ENCODE peak calls at places on chromosomes 2 and 18, in six cellular contexts. One of them, this sample, is unnamed. For H3K9me3, the result is how much of the 10 kb centered on the place peaks cover.

GRCh38 chr2:97354576-97354975 is 235.1 kb downstream of the ANKRD36B start:
- DNase-seq in thyroid gland: no peak
- DNase-seq in Panc1: no peak
- DNase-seq in neuronal stem cell: no peak
- DNase-seq in neural progenitor cell: no peak
- DNase-seq in upper lobe of left lung: no peak
- DNase-seq in this sample: no peak

GRCh38 chr2:225995788-225996476 is 596.4 kb downstream of the NYAP2 start:
- DNase-seq in neural progenitor cell: no peak
- DNase-seq in Panc1: no peak
- DNase-seq in thyroid gland: no peak
- DNase-seq in upper lobe of left lung: no peak
- DNase-seq in neuronal stem cell: no peak
- DNase-seq in this sample: no peak

GRCh38 chr2:98913916-98914712 is 21.9 kb downstream of the CRACDL start:
- DNase-seq in neural progenitor cell: no peak
- DNase-seq in Panc1: no peak
- DNase-seq in upper lobe of left lung: peak
- DNase-seq in thyroid gland: peak
- DNase-seq in neuronal stem cell: no peak
- DNase-seq in this sample: no peak

GRCh38 chr2:168716839-168717238 is 85.6 kb upstream of the NOSTRIN start:
- DNase-seq in upper lobe of left lung: no peak
- DNase-seq in neural progenitor cell: no peak
- DNase-seq in thyroid gland: no peak
- DNase-seq in neuronal stem cell: no peak
- DNase-seq in Panc1: no peak
- DNase-seq in this sample: no peak

GRCh38 chr2:47029737-47030524 is 114.3 kb upstream of the MCFD2 start:
- DNase-seq in thyroid gland: no peak
- DNase-seq in neuronal stem cell: no peak
- DNase-seq in Panc1: no peak
- DNase-seq in neural progenitor cell: no peak
- DNase-seq in upper lobe of left lung: no peak
- DNase-seq in this sample: no peak

GRCh38 chr2:239151201-239152131 is 249.4 kb downstream of the HDAC4 start:
- DNase-seq in upper lobe of left lung: peak
- DNase-seq in thyroid gland: no peak
- DNase-seq in Panc1: no peak
- DNase-seq in neuronal stem cell: no peak
- DNase-seq in neural progenitor cell: no peak
- DNase-seq in this sample: no peak

GRCh38 chr2:207148025-207148424 is 17.7 kb downstream of the KLF7 start:
- DNase-seq in Panc1: no peak
- DNase-seq in upper lobe of left lung: no peak
- DNase-seq in neural progenitor cell: no peak
- DNase-seq in thyroid gland: no peak
- DNase-seq in neuronal stem cell: no peak
- DNase-seq in this sample: no peak

GRCh38 chr2:25537526-25537925 is 135.9 kb downstream of the DTNB start:
- DNase-seq in neural progenitor cell: no peak
- DNase-seq in neuronal stem cell: no peak
- DNase-seq in Panc1: no peak
- DNase-seq in thyroid gland: no peak
- DNase-seq in upper lobe of left lung: no peak
- DNase-seq in this sample: no peak

GRCh38 chr2:132593171-132593570 is 76.8 kb downstream of the LYPD1 start:
- DNase-seq in Panc1: no peak
- DNase-seq in neural progenitor cell: no peak
- DNase-seq in neuronal stem cell: no peak
- DNase-seq in thyroid gland: no peak
- DNase-seq in upper lobe of left lung: no peak
- DNase-seq in this sample: no peak

GRCh38 chr2:218861645-218862318 is 2.2 kb downstream of the WNT6 start:
- DNase-seq in neuronal stem cell: no peak
- DNase-seq in thyroid gland: no peak
- DNase-seq in Panc1: no peak
- DNase-seq in upper lobe of left lung: peak
- DNase-seq in neural progenitor cell: no peak
- DNase-seq in this sample: no peak

GRCh38 chr2:99974275-99974674 is 168.1 kb downstream of the AFF3 start:
- DNase-seq in neuronal stem cell: peak
- DNase-seq in neural progenitor cell: peak
- DNase-seq in upper lobe of left lung: no peak
- DNase-seq in thyroid gland: no peak
- DNase-seq in Panc1: no peak
- DNase-seq in this sample: no peak

GRCh38 chr2:168290391-168290790 is 43.0 kb upstream of the STK39 start:
- DNase-seq in upper lobe of left lung: no peak
- DNase-seq in neuronal stem cell: no peak
- DNase-seq in neural progenitor cell: no peak
- DNase-seq in Panc1: no peak
- DNase-seq in thyroid gland: no peak
- DNase-seq in this sample: no peak

GRCh38 chr18:78160961-78161656 is 818.5 kb upstream of the SALL3 start:
- DNase-seq in upper lobe of left lung: no peak
- DNase-seq in neuronal stem cell: no peak
- DNase-seq in Panc1: no peak
- DNase-seq in neural progenitor cell: no peak
- DNase-seq in thyroid gland: no peak
- DNase-seq in this sample: no peak

GRCh38 chr18:49565656-49566055 is 3.8 kb downstream of the LIPG start:
- DNase-seq in neural progenitor cell: peak
- DNase-seq in neuronal stem cell: no peak
- DNase-seq in upper lobe of left lung: peak
- DNase-seq in Panc1: no peak
- DNase-seq in thyroid gland: peak
- DNase-seq in this sample: no peak

GRCh38 chr2:241893265-241893664 is 23.7 kb downstream of the RTP5 start:
- DNase-seq in neuronal stem cell: no peak
- DNase-seq in thyroid gland: no peak
- DNase-seq in Panc1: no peak
- DNase-seq in neural progenitor cell: no peak
- DNase-seq in upper lobe of left lung: no peak
- DNase-seq in this sample: no peak

GRCh38 chr2:96802281-96802595 is 13.8 kb upstream of the CNNM3 start:
- DNase-seq in upper lobe of left lung: no peak
- DNase-seq in thyroid gland: no peak
- DNase-seq in neural progenitor cell: no peak
- DNase-seq in Panc1: no peak
- DNase-seq in neuronal stem cell: no peak
- DNase-seq in this sample: peak

GRCh38 chr2:27715318-27716165 is 51.9 kb downstream of the SLC4A1AP start:
- DNase-seq in neuronal stem cell: no peak
- DNase-seq in Panc1: no peak
- DNase-seq in thyroid gland: peak
- DNase-seq in neural progenitor cell: peak
- DNase-seq in upper lobe of left lung: no peak
- DNase-seq in this sample: peak

GRCh38 chr2:14626873-14627272 is 5.6 kb upstream of the LRATD1 start:
- DNase-seq in Panc1: no peak
- DNase-seq in neural progenitor cell: no peak
- DNase-seq in thyroid gland: peak
- DNase-seq in upper lobe of left lung: peak
- DNase-seq in neuronal stem cell: no peak
- DNase-seq in this sample: no peak

GRCh38 chr2:28293416-28293815 is 99.2 kb upstream of the FOSL2 start:
- DNase-seq in thyroid gland: no peak
- DNase-seq in Panc1: no peak
- DNase-seq in neural progenitor cell: peak
- DNase-seq in upper lobe of left lung: no peak
- DNase-seq in neuronal stem cell: no peak
- DNase-seq in this sample: no peak

GRCh38 chr2:45007356-45007755 is 1.9 kb downstream of the SIX2 start:
- DNase-seq in upper lobe of left lung: no peak
- DNase-seq in Panc1: no peak
- DNase-seq in neural progenitor cell: no peak
- DNase-seq in neuronal stem cell: no peak
- DNase-seq in thyroid gland: no peak
- DNase-seq in this sample: no peak

GRCh38 chr2:173708757-173709156 is 256.4 kb downstream of the SP3 start:
- DNase-seq in neuronal stem cell: no peak
- DNase-seq in thyroid gland: no peak
- DNase-seq in neural progenitor cell: no peak
- DNase-seq in upper lobe of left lung: no peak
- DNase-seq in Panc1: no peak
- DNase-seq in this sample: no peak

GRCh38 chr2:176817061-176817565 is 395.5 kb upstream of the HNRNPA3 start:
- DNase-seq in neuronal stem cell: no peak
- DNase-seq in thyroid gland: no peak
- DNase-seq in Panc1: no peak
- DNase-seq in upper lobe of left lung: no peak
- DNase-seq in neural progenitor cell: peak
- DNase-seq in this sample: no peak

GRCh38 chr2:12064153-12064552 is 317.7 kb downstream of the LPIN1 start:
- DNase-seq in thyroid gland: no peak
- DNase-seq in upper lobe of left lung: no peak
- DNase-seq in neural progenitor cell: no peak
- DNase-seq in Panc1: no peak
- DNase-seq in neuronal stem cell: no peak
- DNase-seq in this sample: no peak

GRCh38 chr2:169683054-169683424 is 11.2 kb downstream of the CFAP210 start:
- DNase-seq in neuronal stem cell: no peak
- DNase-seq in neural progenitor cell: no peak
- DNase-seq in thyroid gland: no peak
- DNase-seq in Panc1: no peak
- DNase-seq in upper lobe of left lung: no peak
- DNase-seq in this sample: no peak

GRCh38 chr2:169999041-169999440 is 171.8 kb downstream of the UBR3 start:
- DNase-seq in neuronal stem cell: no peak
- DNase-seq in Panc1: no peak
- DNase-seq in neural progenitor cell: no peak
- DNase-seq in thyroid gland: no peak
- DNase-seq in upper lobe of left lung: no peak
- DNase-seq in this sample: no peak

GRCh38 chr2:152506843-152507242 is 171.9 kb downstream of the FMNL2 start:
- DNase-seq in upper lobe of left lung: no peak
- DNase-seq in thyroid gland: no peak
- DNase-seq in Panc1: peak
- DNase-seq in neuronal stem cell: no peak
- DNase-seq in neural progenitor cell: no peak
- DNase-seq in this sample: peak

GRCh38 chr2:188022389-188022788 is 269.3 kb upstream of the GULP1 start:
- DNase-seq in neural progenitor cell: no peak
- DNase-seq in Panc1: no peak
- DNase-seq in thyroid gland: no peak
- DNase-seq in neuronal stem cell: no peak
- DNase-seq in upper lobe of left lung: no peak
- DNase-seq in this sample: no peak

GRCh38 chr18:50631831-50632285 is 72.0 kb downstream of the MAPK4 start:
- DNase-seq in upper lobe of left lung: no peak
- DNase-seq in thyroid gland: no peak
- DNase-seq in neural progenitor cell: no peak
- DNase-seq in neuronal stem cell: no peak
- DNase-seq in Panc1: no peak
- DNase-seq in this sample: no peak

GRCh38 chr2:196750291-196750923 is 49.1 kb downstream of the GTF3C3 start:
- DNase-seq in upper lobe of left lung: no peak
- DNase-seq in neural progenitor cell: peak
- DNase-seq in thyroid gland: no peak
- DNase-seq in Panc1: no peak
- DNase-seq in neuronal stem cell: no peak
- DNase-seq in this sample: no peak

GRCh38 chr18:32258558-32259204 is 68.8 kb downstream of the MEP1B start:
- DNase-seq in neuronal stem cell: no peak
- DNase-seq in neural progenitor cell: no peak
- DNase-seq in Panc1: no peak
- DNase-seq in upper lobe of left lung: no peak
- DNase-seq in thyroid gland: no peak
- DNase-seq in this sample: no peak

GRCh38 chr2:68744517-68744916 is 9.9 kb downstream of the ARHGAP25 start:
- DNase-seq in Panc1: no peak
- DNase-seq in upper lobe of left lung: no peak
- DNase-seq in neuronal stem cell: no peak
- DNase-seq in thyroid gland: no peak
- DNase-seq in neural progenitor cell: no peak
- DNase-seq in this sample: no peak

GRCh38 chr2:65277791-65278449 is 50.3 kb downstream of the ACTR2 start:
- DNase-seq in neuronal stem cell: no peak
- DNase-seq in neural progenitor cell: no peak
- DNase-seq in upper lobe of left lung: peak
- DNase-seq in Panc1: no peak
- DNase-seq in thyroid gland: peak
- DNase-seq in this sample: no peak

GRCh38 chr18:53322163-53322562 is 902.3 kb downstream of the MBD2 start:
- DNase-seq in neuronal stem cell: no peak
- DNase-seq in Panc1: no peak
- DNase-seq in upper lobe of left lung: no peak
- DNase-seq in neural progenitor cell: no peak
- DNase-seq in thyroid gland: no peak
- DNase-seq in this sample: no peak

GRCh38 chr18:53319628-53320027 is 904.8 kb downstream of the MBD2 start:
- DNase-seq in thyroid gland: no peak
- DNase-seq in Panc1: no peak
- DNase-seq in neuronal stem cell: no peak
- DNase-seq in upper lobe of left lung: no peak
- DNase-seq in neural progenitor cell: no peak
- DNase-seq in this sample: no peak

GRCh38 chr18:53324353-53324752 is 900.1 kb downstream of the MBD2 start:
- DNase-seq in upper lobe of left lung: no peak
- DNase-seq in neural progenitor cell: no peak
- DNase-seq in thyroid gland: no peak
- DNase-seq in Panc1: no peak
- DNase-seq in neuronal stem cell: no peak
- DNase-seq in this sample: no peak
- H3K4me3 ChIP-seq in upper lobe of left lung: no peak
- H3K4me3 ChIP-seq in neural progenitor cell: no peak
- H3K4me3 ChIP-seq in thyroid gland: no peak
- H3K4me3 ChIP-seq in Panc1: no peak
- H3K4me3 ChIP-seq in neuronal stem cell: no peak
- H3K4me3 ChIP-seq in this sample: no peak

GRCh38 chr2:126154256-126154655 is 501.7 kb upstream of the GYPC start:
- DNase-seq in thyroid gland: no peak
- DNase-seq in neural progenitor cell: no peak
- DNase-seq in upper lobe of left lung: no peak
- DNase-seq in neuronal stem cell: no peak
- DNase-seq in Panc1: no peak
- DNase-seq in this sample: no peak
- H3K9me3 ChIP-seq in thyroid gland: under half
- H3K9me3 ChIP-seq in neural progenitor cell: under half
- H3K9me3 ChIP-seq in upper lobe of left lung: under half
- H3K9me3 ChIP-seq in neuronal stem cell: under half
- H3K9me3 ChIP-seq in Panc1: under half
- H3K9me3 ChIP-seq in this sample: under half

GRCh38 chr2:201699384-201699783 is 940 bp upstream of the MPP4 start:
- DNase-seq in Panc1: no peak
- DNase-seq in upper lobe of left lung: no peak
- DNase-seq in neuronal stem cell: no peak
- DNase-seq in neural progenitor cell: no peak
- DNase-seq in thyroid gland: no peak
- DNase-seq in this sample: no peak
- H3K27ac ChIP-seq in Panc1: no peak
- H3K27ac ChIP-seq in upper lobe of left lung: no peak
- H3K27ac ChIP-seq in neuronal stem cell: no peak
- H3K27ac ChIP-seq in neural progenitor cell: no peak
- H3K27ac ChIP-seq in thyroid gland: no peak
- H3K27ac ChIP-seq in this sample: no peak

GRCh38 chr2:228919808-228920207 is 351.3 kb downstream of the PID1 start:
- DNase-seq in upper lobe of left lung: no peak
- DNase-seq in neuronal stem cell: no peak
- DNase-seq in thyroid gland: no peak
- DNase-seq in Panc1: no peak
- DNase-seq in neural progenitor cell: no peak
- DNase-seq in this sample: no peak
- H3K4me3 ChIP-seq in upper lobe of left lung: no peak
- H3K4me3 ChIP-seq in neuronal stem cell: no peak
- H3K4me3 ChIP-seq in thyroid gland: no peak
- H3K4me3 ChIP-seq in Panc1: no peak
- H3K4me3 ChIP-seq in neural progenitor cell: no peak
- H3K4me3 ChIP-seq in this sample: no peak

This sample was measured in CD4-positive, CD25-positive, alpha-beta regulatory T cell.